ENCODE peak calls at places on chromosomes 2 and 18, in seven cellular contexts. One of them, this sample, is unnamed.

GRCh38 chr2:72292433-72292832 is 144.8 kb upstream of the CYP26B1 start:
- DNase-seq in GM12864: no peak
- DNase-seq in stimulated activated CD4-positive, alpha-beta T cell treated with anti-CD3 and anti-CD28 coated beads, Interleukin-12 subunit alpha, Interleukin-12 subunit beta, amount 100 ng/mL, for 24 hours: no peak
- DNase-seq in GM04504: no peak
- DNase-seq in uterus: no peak
- DNase-seq in AG04450: no peak
- DNase-seq in T-helper 1 cell: no peak
- DNase-seq in this sample: no peak

GRCh38 chr2:171180229-171180937 is 19.7 kb upstream of the TLK1 start:
- DNase-seq in GM12864: no peak
- DNase-seq in stimulated activated CD4-positive, alpha-beta T cell treated with anti-CD3 and anti-CD28 coated beads, Interleukin-12 subunit alpha, Interleukin-12 subunit beta, amount 100 ng/mL, for 24 hours: no peak
- DNase-seq in T-helper 1 cell: no peak
- DNase-seq in AG04450: no peak
- DNase-seq in uterus: no peak
- DNase-seq in GM04504: no peak
- DNase-seq in this sample: no peak

GRCh38 chr18:59402432-59403090 is 43.5 kb upstream of the LMAN1 start:
- DNase-seq in GM04504: no peak
- DNase-seq in uterus: peak; percentile 63
- DNase-seq in AG04450: peak; percentile 29
- DNase-seq in T-helper 1 cell: peak; percentile 57
- DNase-seq in stimulated activated CD4-positive, alpha-beta T cell treated with anti-CD3 and anti-CD28 coated beads, Interleukin-12 subunit alpha, Interleukin-12 subunit beta, amount 100 ng/mL, for 24 hours: peak; percentile 58
- DNase-seq in GM12864: peak; percentile 49
- DNase-seq in this sample: peak; percentile 62

GRCh38 chr18:14974576-14974975 is 226.6 kb downstream of the ANKRD30B start:
- DNase-seq in GM04504: no peak
- DNase-seq in stimulated activated CD4-positive, alpha-beta T cell treated with anti-CD3 and anti-CD28 coated beads, Interleukin-12 subunit alpha, Interleukin-12 subunit beta, amount 100 ng/mL, for 24 hours: no peak
- DNase-seq in GM12864: no peak
- DNase-seq in uterus: no peak
- DNase-seq in T-helper 1 cell: no peak
- DNase-seq in AG04450: no peak
- DNase-seq in this sample: no peak

GRCh38 chr18:75076286-75076685 is 132.7 kb downstream of the PTGR3 start:
- DNase-seq in stimulated activated CD4-positive, alpha-beta T cell treated with anti-CD3 and anti-CD28 coated beads, Interleukin-12 subunit alpha, Interleukin-12 subunit beta, amount 100 ng/mL, for 24 hours: no peak
- DNase-seq in GM12864: no peak
- DNase-seq in GM04504: no peak
- DNase-seq in T-helper 1 cell: no peak
- DNase-seq in uterus: no peak
- DNase-seq in AG04450: no peak
- DNase-seq in this sample: no peak

GRCh38 chr2:45946023-45946422 is 294.5 kb downstream of the PRKCE start:
- DNase-seq in uterus: no peak
- DNase-seq in AG04450: no peak
- DNase-seq in GM04504: no peak
- DNase-seq in stimulated activated CD4-positive, alpha-beta T cell treated with anti-CD3 and anti-CD28 coated beads, Interleukin-12 subunit alpha, Interleukin-12 subunit beta, amount 100 ng/mL, for 24 hours: no peak
- DNase-seq in GM12864: no peak
- DNase-seq in T-helper 1 cell: no peak
- DNase-seq in this sample: no peak

GRCh38 chr2:96525211-96525507 is 11.4 kb upstream of the ARID5A start:
- DNase-seq in stimulated activated CD4-positive, alpha-beta T cell treated with anti-CD3 and anti-CD28 coated beads, Interleukin-12 subunit alpha, Interleukin-12 subunit beta, amount 100 ng/mL, for 24 hours: no peak
- DNase-seq in T-helper 1 cell: no peak
- DNase-seq in GM04504: no peak
- DNase-seq in AG04450: no peak
- DNase-seq in GM12864: no peak
- DNase-seq in uterus: no peak
- DNase-seq in this sample: no peak

GRCh38 chr18:46097378-46097852 is 681 bp downstream of the ATP5F1A start:
- DNase-seq in stimulated activated CD4-positive, alpha-beta T cell treated with anti-CD3 and anti-CD28 coated beads, Interleukin-12 subunit alpha, Interleukin-12 subunit beta, amount 100 ng/mL, for 24 hours: no peak
- DNase-seq in GM04504: no peak
- DNase-seq in GM12864: peak; percentile 4
- DNase-seq in uterus: no peak
- DNase-seq in AG04450: no peak
- DNase-seq in T-helper 1 cell: peak; percentile 11
- DNase-seq in this sample: no peak

GRCh38 chr2:206143451-206143850 is 15.8 kb downstream of the NDUFS1 start:
- DNase-seq in T-helper 1 cell: no peak
- DNase-seq in GM12864: no peak
- DNase-seq in GM04504: no peak
- DNase-seq in stimulated activated CD4-positive, alpha-beta T cell treated with anti-CD3 and anti-CD28 coated beads, Interleukin-12 subunit alpha, Interleukin-12 subunit beta, amount 100 ng/mL, for 24 hours: no peak
- DNase-seq in AG04450: no peak
- DNase-seq in uterus: no peak
- DNase-seq in this sample: no peak

GRCh38 chr2:8659735-8660492 is 21.9 kb upstream of the ID2 start:
- DNase-seq in T-helper 1 cell: no peak
- DNase-seq in uterus: no peak
- DNase-seq in AG04450: no peak
- DNase-seq in GM12864: no peak
- DNase-seq in stimulated activated CD4-positive, alpha-beta T cell treated with anti-CD3 and anti-CD28 coated beads, Interleukin-12 subunit alpha, Interleukin-12 subunit beta, amount 100 ng/mL, for 24 hours: no peak
- DNase-seq in GM04504: no peak
- DNase-seq in this sample: no peak

GRCh38 chr2:119476301-119477117 is 44.9 kb downstream of the TMEM37 start:
- DNase-seq in T-helper 1 cell: peak; percentile 6
- DNase-seq in GM04504: no peak
- DNase-seq in stimulated activated CD4-positive, alpha-beta T cell treated with anti-CD3 and anti-CD28 coated beads, Interleukin-12 subunit alpha, Interleukin-12 subunit beta, amount 100 ng/mL, for 24 hours: no peak
- DNase-seq in uterus: no peak
- DNase-seq in GM12864: no peak
- DNase-seq in AG04450: peak; percentile 10
- DNase-seq in this sample: peak; percentile 77

GRCh38 chr18:49677762-49678398 is 116.0 kb downstream of the LIPG start:
- DNase-seq in uterus: no peak
- DNase-seq in stimulated activated CD4-positive, alpha-beta T cell treated with anti-CD3 and anti-CD28 coated beads, Interleukin-12 subunit alpha, Interleukin-12 subunit beta, amount 100 ng/mL, for 24 hours: no peak
- DNase-seq in AG04450: no peak
- DNase-seq in GM12864: no peak
- DNase-seq in GM04504: no peak
- DNase-seq in T-helper 1 cell: no peak
- DNase-seq in this sample: no peak

GRCh38 chr2:67240507-67240906 is 156.6 kb upstream of the ETAA1 start:
- DNase-seq in stimulated activated CD4-positive, alpha-beta T cell treated with anti-CD3 and anti-CD28 coated beads, Interleukin-12 subunit alpha, Interleukin-12 subunit beta, amount 100 ng/mL, for 24 hours: no peak
- DNase-seq in AG04450: no peak
- DNase-seq in GM04504: no peak
- DNase-seq in GM12864: no peak
- DNase-seq in uterus: no peak
- DNase-seq in T-helper 1 cell: no peak
- DNase-seq in this sample: no peak

GRCh38 chr18:27500531-27500930 is 315.4 kb upstream of the CHST9 start:
- DNase-seq in GM12864: no peak
- DNase-seq in uterus: no peak
- DNase-seq in stimulated activated CD4-positive, alpha-beta T cell treated with anti-CD3 and anti-CD28 coated beads, Interleukin-12 subunit alpha, Interleukin-12 subunit beta, amount 100 ng/mL, for 24 hours: no peak
- DNase-seq in GM04504: no peak
- DNase-seq in AG04450: no peak
- DNase-seq in T-helper 1 cell: no peak
- DNase-seq in this sample: no peak

GRCh38 chr2:240295256-240296103 is 140.0 kb upstream of the GPC1 start:
- DNase-seq in uterus: no peak
- DNase-seq in T-helper 1 cell: no peak
- DNase-seq in GM12864: no peak
- DNase-seq in AG04450: no peak
- DNase-seq in stimulated activated CD4-positive, alpha-beta T cell treated with anti-CD3 and anti-CD28 coated beads, Interleukin-12 subunit alpha, Interleukin-12 subunit beta, amount 100 ng/mL, for 24 hours: no peak
- DNase-seq in GM04504: no peak
- DNase-seq in this sample: no peak

GRCh38 chr2:239399404-239399999 is 1.3 kb downstream of the HDAC4 start:
- DNase-seq in GM04504: no peak
- DNase-seq in GM12864: no peak
- DNase-seq in T-helper 1 cell: peak; percentile 32
- DNase-seq in uterus: peak; percentile 37
- DNase-seq in AG04450: no peak
- DNase-seq in stimulated activated CD4-positive, alpha-beta T cell treated with anti-CD3 and anti-CD28 coated beads, Interleukin-12 subunit alpha, Interleukin-12 subunit beta, amount 100 ng/mL, for 24 hours: no peak
- DNase-seq in this sample: peak; percentile 53

GRCh38 chr2:10161961-10162441 is 39.5 kb downstream of the RRM2 start:
- DNase-seq in GM12864: no peak
- DNase-seq in uterus: peak; percentile 38
- DNase-seq in AG04450: no peak
- DNase-seq in T-helper 1 cell: no peak
- DNase-seq in stimulated activated CD4-positive, alpha-beta T cell treated with anti-CD3 and anti-CD28 coated beads, Interleukin-12 subunit alpha, Interleukin-12 subunit beta, amount 100 ng/mL, for 24 hours: no peak
- DNase-seq in GM04504: no peak
- DNase-seq in this sample: no peak

GRCh38 chr2:230219419-230220331 is at the start of gene SP110:
- DNase-seq in T-helper 1 cell: peak; percentile 72
- DNase-seq in stimulated activated CD4-positive, alpha-beta T cell treated with anti-CD3 and anti-CD28 coated beads, Interleukin-12 subunit alpha, Interleukin-12 subunit beta, amount 100 ng/mL, for 24 hours: peak; percentile 53
- DNase-seq in GM12864: peak; percentile 70
- DNase-seq in GM04504: peak; percentile 57
- DNase-seq in uterus: peak; percentile 76
- DNase-seq in AG04450: peak; percentile 69
- DNase-seq in this sample: peak; percentile 36

GRCh38 chr2:8526403-8526696 is 155.5 kb upstream of the ID2 start:
- DNase-seq in GM04504: no peak
- DNase-seq in stimulated activated CD4-positive, alpha-beta T cell treated with anti-CD3 and anti-CD28 coated beads, Interleukin-12 subunit alpha, Interleukin-12 subunit beta, amount 100 ng/mL, for 24 hours: no peak
- DNase-seq in uterus: no peak
- DNase-seq in T-helper 1 cell: no peak
- DNase-seq in AG04450: no peak
- DNase-seq in GM12864: no peak
- DNase-seq in this sample: no peak

GRCh38 chr2:46076251-46076650 is 221.0 kb upstream of the EPAS1 start:
- DNase-seq in GM04504: peak; percentile 70
- DNase-seq in AG04450: no peak
- DNase-seq in uterus: no peak
- DNase-seq in T-helper 1 cell: no peak
- DNase-seq in GM12864: no peak
- DNase-seq in stimulated activated CD4-positive, alpha-beta T cell treated with anti-CD3 and anti-CD28 coated beads, Interleukin-12 subunit alpha, Interleukin-12 subunit beta, amount 100 ng/mL, for 24 hours: no peak
- DNase-seq in this sample: no peak

GRCh38 chr18:63070750-63071502 is 248.6 kb downstream of the BCL2 start:
- DNase-seq in uterus: no peak
- DNase-seq in T-helper 1 cell: no peak
- DNase-seq in GM04504: no peak
- DNase-seq in AG04450: no peak
- DNase-seq in GM12864: no peak
- DNase-seq in stimulated activated CD4-positive, alpha-beta T cell treated with anti-CD3 and anti-CD28 coated beads, Interleukin-12 subunit alpha, Interleukin-12 subunit beta, amount 100 ng/mL, for 24 hours: no peak
- DNase-seq in this sample: no peak

GRCh38 chr2:174004900-174005605 is 39.9 kb upstream of the SP3 start:
- DNase-seq in AG04450: no peak
- DNase-seq in T-helper 1 cell: no peak
- DNase-seq in GM04504: no peak
- DNase-seq in stimulated activated CD4-positive, alpha-beta T cell treated with anti-CD3 and anti-CD28 coated beads, Interleukin-12 subunit alpha, Interleukin-12 subunit beta, amount 100 ng/mL, for 24 hours: no peak
- DNase-seq in uterus: peak; percentile 46
- DNase-seq in GM12864: no peak
- DNase-seq in this sample: no peak

GRCh38 chr2:110993557-110994231 is 127.0 kb upstream of the BCL2L11 start:
- DNase-seq in stimulated activated CD4-positive, alpha-beta T cell treated with anti-CD3 and anti-CD28 coated beads, Interleukin-12 subunit alpha, Interleukin-12 subunit beta, amount 100 ng/mL, for 24 hours: no peak
- DNase-seq in GM04504: no peak
- DNase-seq in GM12864: no peak
- DNase-seq in AG04450: no peak
- DNase-seq in T-helper 1 cell: no peak
- DNase-seq in uterus: no peak
- DNase-seq in this sample: no peak

GRCh38 chr18:39481281-39481680 is 1915.7 kb upstream of the CELF4 start:
- DNase-seq in T-helper 1 cell: no peak
- DNase-seq in uterus: no peak
- DNase-seq in stimulated activated CD4-positive, alpha-beta T cell treated with anti-CD3 and anti-CD28 coated beads, Interleukin-12 subunit alpha, Interleukin-12 subunit beta, amount 100 ng/mL, for 24 hours: no peak
- DNase-seq in GM12864: no peak
- DNase-seq in GM04504: no peak
- DNase-seq in AG04450: no peak
- DNase-seq in this sample: no peak

GRCh38 chr2:239600194-239600593 is 199.4 kb upstream of the HDAC4 start:
- DNase-seq in T-helper 1 cell: no peak
- DNase-seq in stimulated activated CD4-positive, alpha-beta T cell treated with anti-CD3 and anti-CD28 coated beads, Interleukin-12 subunit alpha, Interleukin-12 subunit beta, amount 100 ng/mL, for 24 hours: no peak
- DNase-seq in GM12864: no peak
- DNase-seq in GM04504: no peak
- DNase-seq in AG04450: no peak
- DNase-seq in uterus: no peak
- DNase-seq in this sample: no peak

GRCh38 chr18:34224423-34225217 is at the start of gene NOL4:
- DNase-seq in uterus: no peak
- DNase-seq in AG04450: no peak
- DNase-seq in stimulated activated CD4-positive, alpha-beta T cell treated with anti-CD3 and anti-CD28 coated beads, Interleukin-12 subunit alpha, Interleukin-12 subunit beta, amount 100 ng/mL, for 24 hours: no peak
- DNase-seq in GM04504: no peak
- DNase-seq in GM12864: no peak
- DNase-seq in T-helper 1 cell: no peak
- DNase-seq in this sample: peak; percentile 51